ENCODE peak calls at places on chromosomes 12 and 14, in six cellular contexts. F is heart right ventricle, R is AG04450, I is ovary, E is right lobe of liver, H is heart left ventricle. Y is an unnamed sample.

GRCh38 chr12:19764408-19764807 is 325.1 kb downstream of the AEBP2 start:
- DNase-seq in F (no peak), H (no peak), R (no peak), E (no peak), I (no peak), Y (no peak)

GRCh38 chr14:63840981-63841380 is 11.8 kb upstream of the SYNE2 start:
- DNase-seq in E (no peak), I (no peak), F (peak; percentile 35), R (no peak), H (no peak), Y (no peak)

GRCh38 chr12:130195776-130196175 is 33.5 kb downstream of the FZD10 start:
- DNase-seq in I (no peak), E (no peak), H (no peak), R (no peak), F (no peak), Y (peak; percentile 40)

GRCh38 chr12:101995684-101996083 is 66.1 kb downstream of the WASHC3 start:
- DNase-seq in R (no peak), F (no peak), H (no peak), I (no peak), E (no peak), Y (no peak)

GRCh38 chr12:42299392-42300308 is 26.2 kb downstream of the ZCRB1 start:
- DNase-seq in E (no peak), I (no peak), H (no peak), F (no peak), R (peak; percentile 44), Y (no peak)

GRCh38 chr14:23578560-23579310 is at the start of gene JPH4:
- DNase-seq in E (no peak), F (no peak), H (no peak), R (no peak), I (peak; percentile 78), Y (peak; percentile 54)

GRCh38 chr14:67514650-67515385 is 18.3 kb upstream of the PLEKHH1 start:
- DNase-seq in I (peak; percentile 49), F (peak; percentile 33), E (peak; percentile 65), R (no peak), H (peak; percentile 46), Y (no peak)

GRCh38 chr12:119198440-119198839 is 19.7 kb downstream of the HSPB8 start:
- DNase-seq in I (no peak), E (no peak), H (no peak), F (no peak), R (no peak), Y (no peak)

GRCh38 chr14:54836231-54836630 is 66.4 kb downstream of the GCH1 start:
- DNase-seq in F (no peak), E (no peak), R (no peak), H (no peak), I (no peak), Y (no peak)

GRCh38 chr12:116317986-116318737 is 40.7 kb upstream of the MED13L start:
- DNase-seq in F (no peak), I (peak; percentile 26), E (no peak), R (no peak), H (no peak), Y (no peak)

GRCh38 chr12:39236994-39237393 is 205.9 kb downstream of the KIF21A start:
- DNase-seq in I (no peak), E (no peak), H (no peak), F (no peak), R (no peak), Y (no peak)

GRCh38 chr12:39240144-39240486 is 202.8 kb downstream of the KIF21A start:
- DNase-seq in H (no peak), I (no peak), R (no peak), F (no peak), E (no peak), Y (no peak)

GRCh38 chr14:34059037-34059924 is 108.4 kb upstream of the EGLN3 start:
- DNase-seq in R (no peak), E (no peak), H (no peak), I (no peak), F (no peak), Y (no peak)

GRCh38 chr12:116426391-116427136 is 132.6 kb upstream of the MAP1LC3B2 start:
- DNase-seq in I (peak; percentile 75), F (no peak), E (no peak), R (peak; percentile 89), H (peak; percentile 53), Y (peak; percentile 89)

GRCh38 chr14:70871001-70871400 is 36.3 kb upstream of the PCNX1 start:
- DNase-seq in F (no peak), I (no peak), R (no peak), H (no peak), E (no peak), Y (no peak)

GRCh38 chr12:50249464-50250229 is 33.7 kb downstream of the LIMA1 start:
- DNase-seq in F (no peak), E (no peak), I (no peak), R (no peak), H (no peak), Y (no peak)

GRCh38 chr14:54350196-54350595 is 46.6 kb upstream of the CDKN3 start:
- DNase-seq in R (no peak), H (no peak), E (no peak), I (no peak), F (no peak), Y (no peak)

GRCh38 chr12:47867496-47867941 is 37.3 kb downstream of the VDR start:
- DNase-seq in E (no peak), R (peak; percentile 70), I (no peak), F (no peak), H (no peak), Y (peak; percentile 74)

GRCh38 chr12:32466986-32467711 is 67.8 kb downstream of the FGD4 start:
- DNase-seq in E (no peak), F (no peak), R (no peak), H (no peak), I (no peak), Y (no peak)

GRCh38 chr12:131975228-131975627 is 25.5 kb downstream of the EP400 start:
- DNase-seq in R (no peak), E (no peak), H (no peak), I (no peak), F (no peak), Y (peak; percentile 49)

GRCh38 chr12:21566223-21566906 is 38.3 kb downstream of the GYS2 start:
- DNase-seq in H (no peak), R (no peak), E (no peak), F (no peak), I (no peak), Y (no peak)

GRCh38 chr12:133204264-133204603 is 22.9 kb downstream of the ZNF268 start:
- DNase-seq in R (no peak), I (no peak), H (no peak), E (no peak), F (no peak), Y (no peak)
- H3K9me3 ChIP-seq in R (peaks cover 38% of the 10 kb centered on the region), I (peaks cover 52% of the 10 kb centered on the region), H (peaks cover 98% of the 10 kb centered on the region), E (peaks cover 62% of the 10 kb centered on the region), F (peaks cover 98% of the 10 kb centered on the region), Y (peaks cover 98% of the 10 kb centered on the region)

DNA sequence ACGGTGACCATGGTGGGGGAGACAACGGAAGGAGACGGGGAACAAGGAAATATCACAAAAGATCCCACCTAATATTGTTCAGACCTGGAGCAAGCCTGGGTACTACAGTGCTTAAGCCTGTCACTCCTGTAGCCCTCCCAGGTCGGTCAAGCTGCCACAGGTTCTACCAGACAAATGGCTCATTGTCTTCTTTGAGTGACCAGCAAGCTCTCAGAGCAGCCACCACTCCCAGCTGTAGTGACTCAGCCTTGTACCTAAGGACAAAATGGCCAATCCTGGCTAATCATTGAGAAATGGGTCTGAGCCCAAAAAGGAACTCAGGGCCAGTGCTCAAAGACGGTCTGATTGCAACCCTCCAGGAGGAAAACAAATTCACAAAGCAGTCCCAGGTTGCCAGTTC is 238.4 kb upstream of the NOS1 start:
- DNase-seq in H (no peak), F (no peak), R (no peak), E (no peak), I (no peak), Y (no peak)
- H3K27ac ChIP-seq in H (no peak overlapping the region), F (no peak overlapping the region), R (no peak overlapping the region), E (no peak overlapping the region), I (no peak overlapping the region), Y (no peak overlapping the region)

GRCh38 chr14:38207830-38208815 is at the start of gene SSTR1:
- DNase-seq in H (no peak), F (no peak), E (peak; percentile 94), R (no peak), I (no peak), Y (no peak)

GRCh38 chr14:38206689-38207088 is 1.0 kb upstream of the SSTR1 start:
- DNase-seq in H (no peak), E (no peak), I (no peak), F (no peak), R (no peak), Y (no peak)

GRCh38 chr14:38205949-38206665 is 1.6 kb upstream of the SSTR1 start:
- DNase-seq in I (no peak), F (no peak), H (no peak), R (no peak), E (no peak), Y (no peak)

GRCh38 chr14:38208825-38209562 is 1.3 kb downstream of the SSTR1 start:
- DNase-seq in F (peak; percentile 24), E (peak; percentile 85), I (peak; percentile 21), H (peak; percentile 20), R (no peak), Y (no peak)

GRCh38 chr14:38207342-38207741 is 362 bp upstream of the SSTR1 start:
- DNase-seq in E (no peak), H (no peak), R (no peak), I (no peak), F (no peak), Y (no peak)
- H3K9me3 ChIP-seq in E (no peaks in the 10 kb centered on the region), H (peaks cover 6% of the 10 kb centered on the region), R (peaks cover 2% of the 10 kb centered on the region), I (no peaks in the 10 kb centered on the region), F (no peaks in the 10 kb centered on the region), Y (no peaks in the 10 kb centered on the region)

GRCh38 chr12:77946541-77947021 is 115.9 kb downstream of the NAV3 start:
- DNase-seq in I (no peak), E (no peak), R (no peak), F (no peak), H (no peak), Y (no peak)
- H3K27ac ChIP-seq in I (no peak overlapping the region), E (no peak overlapping the region), R (no peak overlapping the region), F (no peak overlapping the region), H (peak overlapping the region; percentile 28), Y (no peak overlapping the region)

GRCh38 chr12:34598352-34598827 is 576.1 kb downstream of the ALG10 start:
- DNase-seq in E (peak; percentile 20), R (no peak), F (no peak), I (peak; percentile 1), H (no peak), Y (peak; percentile 30)
- H3K9me3 ChIP-seq in E (peaks cover 11% of the 10 kb centered on the region), R (peaks cover 80% of the 10 kb centered on the region), F (peaks cover 45% of the 10 kb centered on the region), I (peaks cover 4% of the 10 kb centered on the region), H (peaks cover 52% of the 10 kb centered on the region), Y (peaks cover under 1% of the 10 kb centered on the region)

Y was measured in right atrium auricular region.